ENCODE peak calls at places on chromosomes 7 and 10, in seven cellular contexts. One of them, this sample, is unnamed.

GRCh38 chr10:17785276-17785935 is 23.7 kb upstream of the MRC1 start:
- DNase-seq in non-pigmented ciliary epithelial cell: no peak
- DNase-seq in NCI-H526: no peak
- DNase-seq in NCI-H510A treated with DMSO at 0.1 percent for 48 hours: no peak
- DNase-seq in HEK293T: no peak
- DNase-seq in AG09309: no peak
- DNase-seq in activated naive CD4-positive, alpha-beta T cell treated with anti-CD3 and anti-CD28 coated beads, Interleukin-2, amount 50 U/mL, for 72 hours: no peak
- DNase-seq in this sample: no peak

GRCh38 chr7:113421696-113422330 is 303.5 kb upstream of the SMIM30 start:
- DNase-seq in NCI-H510A treated with DMSO at 0.1 percent for 48 hours: peak
- DNase-seq in AG09309: peak
- DNase-seq in NCI-H526: peak
- DNase-seq in HEK293T: peak
- DNase-seq in activated naive CD4-positive, alpha-beta T cell treated with anti-CD3 and anti-CD28 coated beads, Interleukin-2, amount 50 U/mL, for 72 hours: peak
- DNase-seq in non-pigmented ciliary epithelial cell: peak
- DNase-seq in this sample: peak

GRCh38 chr7:134419875-134420274 is 39.0 kb downstream of the AKR1B1 start:
- DNase-seq in non-pigmented ciliary epithelial cell: no peak
- DNase-seq in HEK293T: no peak
- DNase-seq in NCI-H510A treated with DMSO at 0.1 percent for 48 hours: no peak
- DNase-seq in AG09309: no peak
- DNase-seq in NCI-H526: no peak
- DNase-seq in activated naive CD4-positive, alpha-beta T cell treated with anti-CD3 and anti-CD28 coated beads, Interleukin-2, amount 50 U/mL, for 72 hours: no peak
- DNase-seq in this sample: no peak

GRCh38 chr10:49500420-49500819 is 38.5 kb downstream of the ERCC6 start:
- DNase-seq in non-pigmented ciliary epithelial cell: no peak
- DNase-seq in activated naive CD4-positive, alpha-beta T cell treated with anti-CD3 and anti-CD28 coated beads, Interleukin-2, amount 50 U/mL, for 72 hours: no peak
- DNase-seq in NCI-H526: no peak
- DNase-seq in AG09309: no peak
- DNase-seq in HEK293T: no peak
- DNase-seq in NCI-H510A treated with DMSO at 0.1 percent for 48 hours: peak
- DNase-seq in this sample: no peak

GRCh38 chr7:149074116-149074885 is 16.2 kb downstream of the ZNF786 start:
- DNase-seq in activated naive CD4-positive, alpha-beta T cell treated with anti-CD3 and anti-CD28 coated beads, Interleukin-2, amount 50 U/mL, for 72 hours: no peak
- DNase-seq in non-pigmented ciliary epithelial cell: no peak
- DNase-seq in NCI-H526: no peak
- DNase-seq in NCI-H510A treated with DMSO at 0.1 percent for 48 hours: no peak
- DNase-seq in HEK293T: no peak
- DNase-seq in AG09309: no peak
- DNase-seq in this sample: no peak

GRCh38 chr7:144416341-144416740 is 12.8 kb upstream of the NOBOX start:
- DNase-seq in NCI-H510A treated with DMSO at 0.1 percent for 48 hours: no peak
- DNase-seq in AG09309: no peak
- DNase-seq in NCI-H526: no peak
- DNase-seq in non-pigmented ciliary epithelial cell: no peak
- DNase-seq in activated naive CD4-positive, alpha-beta T cell treated with anti-CD3 and anti-CD28 coated beads, Interleukin-2, amount 50 U/mL, for 72 hours: no peak
- DNase-seq in HEK293T: no peak
- DNase-seq in this sample: no peak

GRCh38 chr7:77415474-77415821 is 701 bp downstream of the GSAP start:
- DNase-seq in AG09309: no peak
- DNase-seq in activated naive CD4-positive, alpha-beta T cell treated with anti-CD3 and anti-CD28 coated beads, Interleukin-2, amount 50 U/mL, for 72 hours: no peak
- DNase-seq in NCI-H526: peak
- DNase-seq in NCI-H510A treated with DMSO at 0.1 percent for 48 hours: no peak
- DNase-seq in non-pigmented ciliary epithelial cell: no peak
- DNase-seq in HEK293T: no peak
- DNase-seq in this sample: no peak

GRCh38 chr7:48748081-48748833 is 176.1 kb upstream of the CDC14C start:
- DNase-seq in activated naive CD4-positive, alpha-beta T cell treated with anti-CD3 and anti-CD28 coated beads, Interleukin-2, amount 50 U/mL, for 72 hours: no peak
- DNase-seq in HEK293T: no peak
- DNase-seq in AG09309: no peak
- DNase-seq in NCI-H510A treated with DMSO at 0.1 percent for 48 hours: no peak
- DNase-seq in non-pigmented ciliary epithelial cell: no peak
- DNase-seq in NCI-H526: no peak
- DNase-seq in this sample: no peak

GRCh38 chr7:69677054-69677847 is 79.0 kb downstream of the AUTS2 start:
- DNase-seq in NCI-H510A treated with DMSO at 0.1 percent for 48 hours: no peak
- DNase-seq in HEK293T: no peak
- DNase-seq in NCI-H526: peak
- DNase-seq in activated naive CD4-positive, alpha-beta T cell treated with anti-CD3 and anti-CD28 coated beads, Interleukin-2, amount 50 U/mL, for 72 hours: no peak
- DNase-seq in non-pigmented ciliary epithelial cell: no peak
- DNase-seq in AG09309: no peak
- DNase-seq in this sample: no peak

GRCh38 chr10:127878474-127879055 is 14.2 kb downstream of the CLRN3 start:
- DNase-seq in NCI-H526: no peak
- DNase-seq in HEK293T: no peak
- DNase-seq in non-pigmented ciliary epithelial cell: no peak
- DNase-seq in NCI-H510A treated with DMSO at 0.1 percent for 48 hours: no peak
- DNase-seq in AG09309: no peak
- DNase-seq in activated naive CD4-positive, alpha-beta T cell treated with anti-CD3 and anti-CD28 coated beads, Interleukin-2, amount 50 U/mL, for 72 hours: no peak
- DNase-seq in this sample: no peak

GRCh38 chr10:55220975-55221374 is 419.9 kb upstream of the PCDH15 start:
- DNase-seq in non-pigmented ciliary epithelial cell: no peak
- DNase-seq in activated naive CD4-positive, alpha-beta T cell treated with anti-CD3 and anti-CD28 coated beads, Interleukin-2, amount 50 U/mL, for 72 hours: no peak
- DNase-seq in NCI-H510A treated with DMSO at 0.1 percent for 48 hours: peak
- DNase-seq in AG09309: no peak
- DNase-seq in HEK293T: no peak
- DNase-seq in NCI-H526: no peak
- DNase-seq in this sample: no peak

GRCh38 chr7:1558841-1559625 is 3.0 kb upstream of the TMEM184A start:
- DNase-seq in AG09309: no peak
- DNase-seq in NCI-H526: no peak
- DNase-seq in non-pigmented ciliary epithelial cell: no peak
- DNase-seq in activated naive CD4-positive, alpha-beta T cell treated with anti-CD3 and anti-CD28 coated beads, Interleukin-2, amount 50 U/mL, for 72 hours: no peak
- DNase-seq in NCI-H510A treated with DMSO at 0.1 percent for 48 hours: no peak
- DNase-seq in HEK293T: no peak
- DNase-seq in this sample: no peak

GRCh38 chr10:31075434-31075833 is 43.8 kb upstream of the ZNF438 start:
- DNase-seq in non-pigmented ciliary epithelial cell: peak
- DNase-seq in NCI-H526: no peak
- DNase-seq in NCI-H510A treated with DMSO at 0.1 percent for 48 hours: no peak
- DNase-seq in activated naive CD4-positive, alpha-beta T cell treated with anti-CD3 and anti-CD28 coated beads, Interleukin-2, amount 50 U/mL, for 72 hours: no peak
- DNase-seq in HEK293T: no peak
- DNase-seq in AG09309: peak
- DNase-seq in this sample: no peak

GRCh38 chr10:105062881-105063280 is 421.8 kb downstream of the SORCS3 start:
- DNase-seq in NCI-H526: no peak
- DNase-seq in NCI-H510A treated with DMSO at 0.1 percent for 48 hours: no peak
- DNase-seq in non-pigmented ciliary epithelial cell: no peak
- DNase-seq in AG09309: no peak
- DNase-seq in activated naive CD4-positive, alpha-beta T cell treated with anti-CD3 and anti-CD28 coated beads, Interleukin-2, amount 50 U/mL, for 72 hours: no peak
- DNase-seq in HEK293T: no peak
- DNase-seq in this sample: no peak

GRCh38 chr10:103659674-103660363 is 166.3 kb downstream of the NEURL1 start:
- DNase-seq in non-pigmented ciliary epithelial cell: peak
- DNase-seq in AG09309: peak
- DNase-seq in HEK293T: peak
- DNase-seq in activated naive CD4-positive, alpha-beta T cell treated with anti-CD3 and anti-CD28 coated beads, Interleukin-2, amount 50 U/mL, for 72 hours: peak
- DNase-seq in NCI-H526: no peak
- DNase-seq in NCI-H510A treated with DMSO at 0.1 percent for 48 hours: peak
- DNase-seq in this sample: peak

GRCh38 chr7:135536160-135536559 is 21.6 kb upstream of the NUP205 start:
- DNase-seq in non-pigmented ciliary epithelial cell: no peak
- DNase-seq in NCI-H526: no peak
- DNase-seq in AG09309: peak
- DNase-seq in HEK293T: no peak
- DNase-seq in NCI-H510A treated with DMSO at 0.1 percent for 48 hours: no peak
- DNase-seq in activated naive CD4-positive, alpha-beta T cell treated with anti-CD3 and anti-CD28 coated beads, Interleukin-2, amount 50 U/mL, for 72 hours: no peak
- DNase-seq in this sample: no peak

GRCh38 chr7:1856161-1856965 is 186.3 kb downstream of the ELFN1 start:
- DNase-seq in NCI-H526: no peak
- DNase-seq in non-pigmented ciliary epithelial cell: no peak
- DNase-seq in activated naive CD4-positive, alpha-beta T cell treated with anti-CD3 and anti-CD28 coated beads, Interleukin-2, amount 50 U/mL, for 72 hours: no peak
- DNase-seq in NCI-H510A treated with DMSO at 0.1 percent for 48 hours: no peak
- DNase-seq in HEK293T: no peak
- DNase-seq in AG09309: no peak
- DNase-seq in this sample: no peak

GRCh38 chr7:121605297-121605640 is 209.2 kb upstream of the FAM3C start:
- DNase-seq in AG09309: no peak
- DNase-seq in HEK293T: no peak
- DNase-seq in NCI-H526: peak
- DNase-seq in NCI-H510A treated with DMSO at 0.1 percent for 48 hours: peak
- DNase-seq in activated naive CD4-positive, alpha-beta T cell treated with anti-CD3 and anti-CD28 coated beads, Interleukin-2, amount 50 U/mL, for 72 hours: no peak
- DNase-seq in non-pigmented ciliary epithelial cell: no peak
- DNase-seq in this sample: no peak

GRCh38 chr7:46786221-46786951 is 795.5 kb downstream of the TNS3 start:
- DNase-seq in NCI-H510A treated with DMSO at 0.1 percent for 48 hours: no peak
- DNase-seq in NCI-H526: no peak
- DNase-seq in AG09309: peak
- DNase-seq in activated naive CD4-positive, alpha-beta T cell treated with anti-CD3 and anti-CD28 coated beads, Interleukin-2, amount 50 U/mL, for 72 hours: no peak
- DNase-seq in non-pigmented ciliary epithelial cell: peak
- DNase-seq in HEK293T: no peak
- DNase-seq in this sample: no peak

GRCh38 chr7:101419831-101420230 is 57.2 kb downstream of the COL26A1 start:
- DNase-seq in NCI-H510A treated with DMSO at 0.1 percent for 48 hours: no peak
- DNase-seq in NCI-H526: no peak
- DNase-seq in AG09309: no peak
- DNase-seq in HEK293T: no peak
- DNase-seq in non-pigmented ciliary epithelial cell: no peak
- DNase-seq in activated naive CD4-positive, alpha-beta T cell treated with anti-CD3 and anti-CD28 coated beads, Interleukin-2, amount 50 U/mL, for 72 hours: no peak
- DNase-seq in this sample: no peak